ENCODE peak calls at places on chromosomes 11 and 22, in nine cellular contexts. One of them, this sample, is unnamed.

GRCh38 chr11:6357222-6357621 is 33.1 kb upstream of the SMPD1 start:
- DNase-seq in type B pancreatic cell: no peak
- DNase-seq in GM19239: no peak
- DNase-seq in CD8-positive, alpha-beta T cell: no peak
- DNase-seq in Caki2: peak; percentile 74
- DNase-seq in iris pigment epithelial cell: peak; percentile 91
- DNase-seq in non-pigmented ciliary epithelial cell: peak; percentile 74
- DNase-seq in cardiac fibroblast: peak; percentile 92
- DNase-seq in effector memory CD8-positive, alpha-beta T cell: no peak
- DNase-seq in this sample: peak; percentile 63

GRCh38 chr11:73752216-73752867 is 8.5 kb downstream of the RAB6A start:
- DNase-seq in type B pancreatic cell: no peak
- DNase-seq in GM19239: no peak
- DNase-seq in CD8-positive, alpha-beta T cell: no peak
- DNase-seq in Caki2: no peak
- DNase-seq in iris pigment epithelial cell: peak; percentile 63
- DNase-seq in non-pigmented ciliary epithelial cell: no peak
- DNase-seq in cardiac fibroblast: no peak
- DNase-seq in effector memory CD8-positive, alpha-beta T cell: no peak
- DNase-seq in this sample: no peak

GRCh38 chr11:17890333-17890732 is 122.5 kb downstream of the SERGEF start:
- DNase-seq in type B pancreatic cell: no peak
- DNase-seq in GM19239: no peak
- DNase-seq in CD8-positive, alpha-beta T cell: no peak
- DNase-seq in Caki2: no peak
- DNase-seq in iris pigment epithelial cell: no peak
- DNase-seq in non-pigmented ciliary epithelial cell: no peak
- DNase-seq in cardiac fibroblast: peak; percentile 4
- DNase-seq in effector memory CD8-positive, alpha-beta T cell: no peak
- DNase-seq in this sample: no peak

GRCh38 chr11:74009230-74009547 is 304 bp upstream of the UCP3 start:
- DNase-seq in type B pancreatic cell: no peak
- DNase-seq in GM19239: no peak
- DNase-seq in CD8-positive, alpha-beta T cell: no peak
- DNase-seq in Caki2: no peak
- DNase-seq in iris pigment epithelial cell: no peak
- DNase-seq in non-pigmented ciliary epithelial cell: no peak
- DNase-seq in cardiac fibroblast: no peak
- DNase-seq in effector memory CD8-positive, alpha-beta T cell: no peak
- DNase-seq in this sample: no peak

GRCh38 chr11:61961570-61962212 is 5.7 kb downstream of the FTH1 start:
- DNase-seq in type B pancreatic cell: no peak
- DNase-seq in GM19239: no peak
- DNase-seq in CD8-positive, alpha-beta T cell: no peak
- DNase-seq in Caki2: peak; percentile 77
- DNase-seq in iris pigment epithelial cell: peak; percentile 28
- DNase-seq in non-pigmented ciliary epithelial cell: no peak
- DNase-seq in cardiac fibroblast: peak; percentile 56
- DNase-seq in effector memory CD8-positive, alpha-beta T cell: no peak
- DNase-seq in this sample: peak; percentile 87

GRCh38 chr11:67309661-67310061 is 6.3 kb downstream of the SSH3 start:
- DNase-seq in type B pancreatic cell: no peak
- DNase-seq in GM19239: no peak
- DNase-seq in CD8-positive, alpha-beta T cell: no peak
- DNase-seq in Caki2: no peak
- DNase-seq in iris pigment epithelial cell: no peak
- DNase-seq in non-pigmented ciliary epithelial cell: no peak
- DNase-seq in cardiac fibroblast: no peak
- DNase-seq in effector memory CD8-positive, alpha-beta T cell: no peak
- DNase-seq in this sample: no peak

GRCh38 chr11:125925247-125925740 is 20.6 kb upstream of the VSIG10L2 start:
- DNase-seq in type B pancreatic cell: no peak
- DNase-seq in GM19239: no peak
- DNase-seq in CD8-positive, alpha-beta T cell: no peak
- DNase-seq in Caki2: no peak
- DNase-seq in iris pigment epithelial cell: no peak
- DNase-seq in non-pigmented ciliary epithelial cell: no peak
- DNase-seq in cardiac fibroblast: no peak
- DNase-seq in effector memory CD8-positive, alpha-beta T cell: no peak
- DNase-seq in this sample: no peak

GRCh38 chr11:12026331-12027211 is 18.1 kb upstream of the DKK3 start:
- DNase-seq in type B pancreatic cell: no peak
- DNase-seq in GM19239: no peak
- DNase-seq in CD8-positive, alpha-beta T cell: no peak
- DNase-seq in Caki2: no peak
- DNase-seq in iris pigment epithelial cell: no peak
- DNase-seq in non-pigmented ciliary epithelial cell: no peak
- DNase-seq in cardiac fibroblast: no peak
- DNase-seq in effector memory CD8-positive, alpha-beta T cell: no peak
- DNase-seq in this sample: no peak

GRCh38 chr11:127454856-127455255 is 454.3 kb upstream of the KIRREL3 start:
- DNase-seq in type B pancreatic cell: no peak
- DNase-seq in GM19239: no peak
- DNase-seq in CD8-positive, alpha-beta T cell: no peak
- DNase-seq in Caki2: no peak
- DNase-seq in iris pigment epithelial cell: no peak
- DNase-seq in non-pigmented ciliary epithelial cell: no peak
- DNase-seq in cardiac fibroblast: no peak
- DNase-seq in effector memory CD8-positive, alpha-beta T cell: no peak
- DNase-seq in this sample: no peak

GRCh38 chr11:69374110-69374981 is 80.4 kb downstream of the MYEOV start:
- DNase-seq in type B pancreatic cell: peak; percentile 66
- DNase-seq in GM19239: no peak
- DNase-seq in CD8-positive, alpha-beta T cell: no peak
- DNase-seq in Caki2: no peak
- DNase-seq in iris pigment epithelial cell: no peak
- DNase-seq in non-pigmented ciliary epithelial cell: no peak
- DNase-seq in cardiac fibroblast: no peak
- DNase-seq in effector memory CD8-positive, alpha-beta T cell: no peak
- DNase-seq in this sample: peak; percentile 40

GRCh38 chr11:94968334-94968958 is 4.9 kb downstream of the CWC15 start:
- DNase-seq in type B pancreatic cell: no peak
- DNase-seq in GM19239: no peak
- DNase-seq in CD8-positive, alpha-beta T cell: no peak
- DNase-seq in Caki2: no peak
- DNase-seq in iris pigment epithelial cell: peak; percentile 75
- DNase-seq in non-pigmented ciliary epithelial cell: no peak
- DNase-seq in cardiac fibroblast: peak; percentile 77
- DNase-seq in effector memory CD8-positive, alpha-beta T cell: no peak
- DNase-seq in this sample: no peak

GRCh38 chr11:2928605-2929510 is at the start of gene PHLDA2:
- DNase-seq in type B pancreatic cell: no peak
- DNase-seq in GM19239: no peak
- DNase-seq in CD8-positive, alpha-beta T cell: peak; percentile 62
- DNase-seq in Caki2: peak; percentile 63
- DNase-seq in iris pigment epithelial cell: peak; percentile 78
- DNase-seq in non-pigmented ciliary epithelial cell: no peak
- DNase-seq in cardiac fibroblast: peak; percentile 82
- DNase-seq in effector memory CD8-positive, alpha-beta T cell: peak; percentile 53
- DNase-seq in this sample: peak; percentile 74

GRCh38 chr11:22466809-22467208 is 128.6 kb downstream of the SLC17A6 start:
- DNase-seq in type B pancreatic cell: no peak
- DNase-seq in GM19239: no peak
- DNase-seq in CD8-positive, alpha-beta T cell: no peak
- DNase-seq in Caki2: no peak
- DNase-seq in iris pigment epithelial cell: peak; percentile 98
- DNase-seq in non-pigmented ciliary epithelial cell: peak; percentile 99
- DNase-seq in cardiac fibroblast: peak; percentile 86
- DNase-seq in effector memory CD8-positive, alpha-beta T cell: no peak
- DNase-seq in this sample: no peak

GRCh38 chr11:108983621-108984020 is 318.8 kb downstream of the DDX10 start:
- DNase-seq in type B pancreatic cell: no peak
- DNase-seq in GM19239: no peak
- DNase-seq in CD8-positive, alpha-beta T cell: no peak
- DNase-seq in Caki2: no peak
- DNase-seq in iris pigment epithelial cell: no peak
- DNase-seq in non-pigmented ciliary epithelial cell: no peak
- DNase-seq in cardiac fibroblast: peak; percentile 61
- DNase-seq in effector memory CD8-positive, alpha-beta T cell: no peak
- DNase-seq in this sample: no peak

GRCh38 chr22:20857247-20857643 is 1.4 kb downstream of the PI4KA start:
- DNase-seq in type B pancreatic cell: no peak
- DNase-seq in GM19239: no peak
- DNase-seq in CD8-positive, alpha-beta T cell: no peak
- DNase-seq in Caki2: no peak
- DNase-seq in iris pigment epithelial cell: no peak
- DNase-seq in non-pigmented ciliary epithelial cell: no peak
- DNase-seq in cardiac fibroblast: no peak
- DNase-seq in effector memory CD8-positive, alpha-beta T cell: no peak
- DNase-seq in this sample: no peak

GRCh38 chr22:23841736-23842404 is 3.1 kb upstream of the DERL3 start:
- DNase-seq in type B pancreatic cell: no peak
- DNase-seq in GM19239: no peak
- DNase-seq in CD8-positive, alpha-beta T cell: no peak
- DNase-seq in Caki2: no peak
- DNase-seq in iris pigment epithelial cell: no peak
- DNase-seq in non-pigmented ciliary epithelial cell: no peak
- DNase-seq in cardiac fibroblast: no peak
- DNase-seq in effector memory CD8-positive, alpha-beta T cell: no peak
- DNase-seq in this sample: peak; percentile 39